ENCODE peak calls at places on chromosomes 3 and 15, in eight cellular contexts. One of them, this sample, is unnamed.

GRCh38 chr15:55282284-55282833 is 7.3 kb downstream of the RAB27A start:
- DNase-seq in dorsolateral prefrontal cortex: no peak
- DNase-seq in AG04449: no peak
- DNase-seq in HFF-Myc: peak
- DNase-seq in cardiac muscle cell: peak
- DNase-seq in testis: peak
- DNase-seq in body of pancreas: peak
- DNase-seq in mammary epithelial cell: peak
- DNase-seq in this sample: peak

GRCh38 chr3:157290761-157291160 is 130.8 kb upstream of the CCNL1 start:
- DNase-seq in testis: no peak
- DNase-seq in body of pancreas: no peak
- DNase-seq in HFF-Myc: peak
- DNase-seq in dorsolateral prefrontal cortex: no peak
- DNase-seq in mammary epithelial cell: no peak
- DNase-seq in AG04449: peak
- DNase-seq in cardiac muscle cell: peak
- DNase-seq in this sample: peak

GRCh38 chr3:15050405-15051092 is 14.6 kb downstream of the MRPS25 start:
- DNase-seq in cardiac muscle cell: no peak
- DNase-seq in dorsolateral prefrontal cortex: no peak
- DNase-seq in HFF-Myc: no peak
- DNase-seq in mammary epithelial cell: no peak
- DNase-seq in testis: no peak
- DNase-seq in body of pancreas: no peak
- DNase-seq in AG04449: no peak
- DNase-seq in this sample: no peak

GRCh38 chr15:35289029-35289617 is 204.0 kb upstream of the NANOGP8 start:
- DNase-seq in HFF-Myc: peak
- DNase-seq in cardiac muscle cell: peak
- DNase-seq in body of pancreas: peak
- DNase-seq in AG04449: no peak
- DNase-seq in dorsolateral prefrontal cortex: no peak
- DNase-seq in mammary epithelial cell: peak
- DNase-seq in testis: peak
- DNase-seq in this sample: peak

GRCh38 chr3:165523801-165524200 is 313.4 kb downstream of the BCHE start:
- DNase-seq in testis: no peak
- DNase-seq in dorsolateral prefrontal cortex: no peak
- DNase-seq in body of pancreas: no peak
- DNase-seq in HFF-Myc: no peak
- DNase-seq in cardiac muscle cell: peak
- DNase-seq in mammary epithelial cell: peak
- DNase-seq in AG04449: no peak
- DNase-seq in this sample: peak

GRCh38 chr3:18988619-18989229 is 159.6 kb upstream of the KCNH8 start:
- DNase-seq in HFF-Myc: no peak
- DNase-seq in mammary epithelial cell: peak
- DNase-seq in testis: no peak
- DNase-seq in body of pancreas: no peak
- DNase-seq in AG04449: no peak
- DNase-seq in dorsolateral prefrontal cortex: no peak
- DNase-seq in cardiac muscle cell: peak
- DNase-seq in this sample: peak

GRCh38 chr3:134956844-134957243 is 161.8 kb downstream of the EPHB1 start:
- DNase-seq in testis: no peak
- DNase-seq in dorsolateral prefrontal cortex: no peak
- DNase-seq in HFF-Myc: no peak
- DNase-seq in cardiac muscle cell: no peak
- DNase-seq in mammary epithelial cell: no peak
- DNase-seq in body of pancreas: no peak
- DNase-seq in AG04449: no peak
- DNase-seq in this sample: no peak

GRCh38 chr3:122776675-122777074 is 17.0 kb downstream of the HSPBAP1 start:
- DNase-seq in mammary epithelial cell: no peak
- DNase-seq in HFF-Myc: no peak
- DNase-seq in AG04449: no peak
- DNase-seq in cardiac muscle cell: no peak
- DNase-seq in dorsolateral prefrontal cortex: no peak
- DNase-seq in body of pancreas: no peak
- DNase-seq in testis: no peak
- DNase-seq in this sample: no peak

GRCh38 chr3:134647902-134648760 is 2.7 kb downstream of the KY start:
- DNase-seq in HFF-Myc: no peak
- DNase-seq in testis: no peak
- DNase-seq in mammary epithelial cell: no peak
- DNase-seq in cardiac muscle cell: no peak
- DNase-seq in body of pancreas: no peak
- DNase-seq in dorsolateral prefrontal cortex: no peak
- DNase-seq in AG04449: no peak
- DNase-seq in this sample: no peak

GRCh38 chr3:112378989-112379692 is 46.2 kb downstream of the CD200 start:
- DNase-seq in AG04449: no peak
- DNase-seq in mammary epithelial cell: peak
- DNase-seq in testis: no peak
- DNase-seq in dorsolateral prefrontal cortex: no peak
- DNase-seq in body of pancreas: no peak
- DNase-seq in cardiac muscle cell: peak
- DNase-seq in HFF-Myc: no peak
- DNase-seq in this sample: peak

GRCh38 chr3:134600685-134601502 is 49.9 kb downstream of the KY start:
- DNase-seq in testis: peak
- DNase-seq in dorsolateral prefrontal cortex: peak
- DNase-seq in AG04449: no peak
- DNase-seq in mammary epithelial cell: peak
- DNase-seq in HFF-Myc: peak
- DNase-seq in cardiac muscle cell: peak
- DNase-seq in body of pancreas: peak
- DNase-seq in this sample: peak

GRCh38 chr15:72474466-72474911 is 359 bp downstream of the ARIH1 start:
- DNase-seq in mammary epithelial cell: no peak
- DNase-seq in HFF-Myc: no peak
- DNase-seq in AG04449: no peak
- DNase-seq in dorsolateral prefrontal cortex: no peak
- DNase-seq in cardiac muscle cell: no peak
- DNase-seq in body of pancreas: no peak
- DNase-seq in testis: no peak
- DNase-seq in this sample: no peak

GRCh38 chr3:150399060-150399459 is 9.0 kb upstream of the TSC22D2 start:
- DNase-seq in AG04449: no peak
- DNase-seq in dorsolateral prefrontal cortex: no peak
- DNase-seq in mammary epithelial cell: no peak
- DNase-seq in body of pancreas: no peak
- DNase-seq in cardiac muscle cell: no peak
- DNase-seq in HFF-Myc: no peak
- DNase-seq in testis: no peak
- DNase-seq in this sample: no peak

GRCh38 chr15:55008397-55008796 is 188.3 kb downstream of the RSL24D1 start:
- DNase-seq in mammary epithelial cell: no peak
- DNase-seq in dorsolateral prefrontal cortex: no peak
- DNase-seq in HFF-Myc: no peak
- DNase-seq in body of pancreas: no peak
- DNase-seq in testis: no peak
- DNase-seq in cardiac muscle cell: no peak
- DNase-seq in AG04449: no peak
- DNase-seq in this sample: no peak

GRCh38 chr3:153066983-153067382 is 95.0 kb upstream of the RAP2B start:
- DNase-seq in AG04449: no peak
- DNase-seq in dorsolateral prefrontal cortex: no peak
- DNase-seq in body of pancreas: no peak
- DNase-seq in cardiac muscle cell: no peak
- DNase-seq in mammary epithelial cell: no peak
- DNase-seq in testis: no peak
- DNase-seq in HFF-Myc: no peak
- DNase-seq in this sample: no peak

GRCh38 chr15:52227456-52227855 is 36.3 kb upstream of the GNB5 start:
- DNase-seq in dorsolateral prefrontal cortex: peak
- DNase-seq in body of pancreas: peak
- DNase-seq in HFF-Myc: peak
- DNase-seq in cardiac muscle cell: peak
- DNase-seq in AG04449: peak
- DNase-seq in mammary epithelial cell: peak
- DNase-seq in testis: peak
- DNase-seq in this sample: peak

GRCh38 chr3:15159501-15160136 is 46.4 kb upstream of the CAPN7 start:
- DNase-seq in body of pancreas: no peak
- DNase-seq in testis: no peak
- DNase-seq in HFF-Myc: no peak
- DNase-seq in dorsolateral prefrontal cortex: no peak
- DNase-seq in AG04449: no peak
- DNase-seq in cardiac muscle cell: peak
- DNase-seq in mammary epithelial cell: no peak
- DNase-seq in this sample: no peak

GRCh38 chr15:66220587-66220986 is 33.0 kb downstream of the MEGF11 start:
- DNase-seq in HFF-Myc: no peak
- DNase-seq in testis: no peak
- DNase-seq in body of pancreas: no peak
- DNase-seq in cardiac muscle cell: no peak
- DNase-seq in AG04449: no peak
- DNase-seq in mammary epithelial cell: no peak
- DNase-seq in dorsolateral prefrontal cortex: no peak
- DNase-seq in this sample: no peak

GRCh38 chr3:49638445-49638844 is 35.7 kb upstream of the APEH start:
- DNase-seq in mammary epithelial cell: peak
- DNase-seq in cardiac muscle cell: peak
- DNase-seq in HFF-Myc: peak
- DNase-seq in dorsolateral prefrontal cortex: peak
- DNase-seq in testis: no peak
- DNase-seq in AG04449: no peak
- DNase-seq in body of pancreas: no peak
- DNase-seq in this sample: peak

GRCh38 chr3:35772364-35773009 is 133.2 kb downstream of the ARPP21 start:
- DNase-seq in HFF-Myc: no peak
- DNase-seq in body of pancreas: no peak
- DNase-seq in AG04449: no peak
- DNase-seq in mammary epithelial cell: peak
- DNase-seq in dorsolateral prefrontal cortex: peak
- DNase-seq in cardiac muscle cell: no peak
- DNase-seq in testis: no peak
- DNase-seq in this sample: no peak

GRCh38 chr15:25971053-25971452 is 107.9 kb upstream of the ATP10A start:
- DNase-seq in cardiac muscle cell: no peak
- DNase-seq in mammary epithelial cell: no peak
- DNase-seq in HFF-Myc: no peak
- DNase-seq in testis: no peak
- DNase-seq in body of pancreas: no peak
- DNase-seq in dorsolateral prefrontal cortex: no peak
- DNase-seq in AG04449: peak
- DNase-seq in this sample: no peak

GRCh38 chr3:8279476-8279875 is 222.1 kb upstream of the LMCD1 start:
- DNase-seq in cardiac muscle cell: no peak
- DNase-seq in body of pancreas: no peak
- DNase-seq in mammary epithelial cell: no peak
- DNase-seq in AG04449: no peak
- DNase-seq in dorsolateral prefrontal cortex: no peak
- DNase-seq in testis: no peak
- DNase-seq in HFF-Myc: no peak
- DNase-seq in this sample: no peak

GRCh38 chr15:43293402-43293801 is 26.7 kb upstream of the TGM5 start:
- DNase-seq in mammary epithelial cell: no peak
- DNase-seq in dorsolateral prefrontal cortex: no peak
- DNase-seq in AG04449: no peak
- DNase-seq in body of pancreas: peak
- DNase-seq in HFF-Myc: no peak
- DNase-seq in testis: no peak
- DNase-seq in cardiac muscle cell: no peak
- DNase-seq in this sample: no peak

GRCh38 chr15:77630956-77631789 is 1.5 kb downstream of the LINGO1 start:
- DNase-seq in testis: peak
- DNase-seq in mammary epithelial cell: no peak
- DNase-seq in body of pancreas: peak
- DNase-seq in AG04449: no peak
- DNase-seq in cardiac muscle cell: no peak
- DNase-seq in dorsolateral prefrontal cortex: peak
- DNase-seq in HFF-Myc: no peak
- DNase-seq in this sample: no peak
- H3K4me3 ChIP-seq in testis: no peak
- H3K4me3 ChIP-seq in mammary epithelial cell: no peak
- H3K4me3 ChIP-seq in body of pancreas: no peak
- H3K4me3 ChIP-seq in AG04449: no peak
- H3K4me3 ChIP-seq in cardiac muscle cell: peak
- H3K4me3 ChIP-seq in dorsolateral prefrontal cortex: peak
- H3K4me3 ChIP-seq in HFF-Myc: no peak
- H3K4me3 ChIP-seq in this sample: no peak

DNA sequence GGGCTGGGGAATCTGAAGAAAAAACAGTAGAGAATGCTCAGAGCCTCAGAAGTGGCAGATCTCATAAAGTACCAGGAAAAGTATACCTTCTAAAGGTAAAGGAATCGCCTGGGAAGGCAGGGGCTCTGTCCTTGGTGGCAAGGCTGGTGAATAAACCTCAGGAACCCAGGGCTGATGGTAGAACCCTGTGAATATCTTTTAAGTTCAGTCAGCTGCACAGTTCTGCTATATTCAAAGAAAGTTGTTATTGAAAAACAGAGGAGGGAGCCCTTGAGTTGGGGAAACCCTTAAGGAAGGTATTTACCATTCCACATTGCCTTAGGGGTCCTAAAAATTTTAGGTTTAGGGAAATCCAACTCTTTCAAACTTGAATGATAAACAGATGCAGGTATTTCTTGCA is 31.2 kb downstream of the ZPLD1 start:
- DNase-seq in body of pancreas: no peak
- DNase-seq in AG04449: no peak
- DNase-seq in HFF-Myc: no peak
- DNase-seq in cardiac muscle cell: no peak
- DNase-seq in testis: no peak
- DNase-seq in mammary epithelial cell: no peak
- DNase-seq in dorsolateral prefrontal cortex: no peak
- DNase-seq in this sample: no peak
- TF ChIP-seq CTCF in body of pancreas: no peak
- TF ChIP-seq CTCF in AG04449: no peak
- TF ChIP-seq CTCF in HFF-Myc: no peak
- TF ChIP-seq CTCF in cardiac muscle cell: no peak
- TF ChIP-seq CTCF in testis: no peak
- TF ChIP-seq CTCF in mammary epithelial cell: no peak
- TF ChIP-seq CTCF in dorsolateral prefrontal cortex: no peak
- TF ChIP-seq CTCF in this sample: no peak

DNA sequence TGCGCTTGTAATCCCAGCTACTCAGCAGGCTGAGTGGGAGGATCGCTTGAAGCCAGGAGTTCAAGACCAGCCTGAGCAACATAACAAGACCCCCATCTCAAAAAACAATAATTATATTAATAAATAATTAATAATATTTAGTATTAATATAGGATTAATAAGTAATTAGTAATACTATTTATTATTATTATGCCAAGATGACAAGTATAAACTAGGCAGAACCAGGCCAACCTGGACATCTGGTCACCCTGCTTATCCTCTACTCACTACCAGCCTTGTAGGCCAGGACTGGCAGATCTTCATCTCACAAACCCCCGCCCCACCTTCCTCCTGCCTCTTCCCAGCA is 429 bp downstream of the CPN2 start:
- DNase-seq in testis: no peak
- DNase-seq in dorsolateral prefrontal cortex: no peak
- DNase-seq in HFF-Myc: no peak
- DNase-seq in mammary epithelial cell: no peak
- DNase-seq in cardiac muscle cell: no peak
- DNase-seq in AG04449: no peak
- DNase-seq in body of pancreas: no peak
- DNase-seq in this sample: no peak
- H3K4me3 ChIP-seq in testis: no peak
- H3K4me3 ChIP-seq in dorsolateral prefrontal cortex: no peak
- H3K4me3 ChIP-seq in HFF-Myc: no peak
- H3K4me3 ChIP-seq in mammary epithelial cell: no peak
- H3K4me3 ChIP-seq in cardiac muscle cell: no peak
- H3K4me3 ChIP-seq in AG04449: no peak
- H3K4me3 ChIP-seq in body of pancreas: no peak
- H3K4me3 ChIP-seq in this sample: no peak

GRCh38 chr3:180180795-180181194 is 144.1 kb upstream of the PEX5L start:
- DNase-seq in mammary epithelial cell: peak
- DNase-seq in testis: no peak
- DNase-seq in cardiac muscle cell: no peak
- DNase-seq in dorsolateral prefrontal cortex: no peak
- DNase-seq in body of pancreas: no peak
- DNase-seq in AG04449: peak
- DNase-seq in HFF-Myc: no peak
- DNase-seq in this sample: peak
- TF ChIP-seq CTCF in mammary epithelial cell: no peak
- TF ChIP-seq CTCF in testis: no peak
- TF ChIP-seq CTCF in cardiac muscle cell: no peak
- TF ChIP-seq CTCF in dorsolateral prefrontal cortex: no peak
- TF ChIP-seq CTCF in body of pancreas: no peak
- TF ChIP-seq CTCF in AG04449: no peak
- TF ChIP-seq CTCF in HFF-Myc: no peak
- TF ChIP-seq CTCF in this sample: no peak